ENCODE peak calls at places on chromosomes 4 and X, in five cellular contexts. One of them, this sample, is unnamed.

GRCh38 chr4:157204634-157205244 is 15.8 kb upstream of the GRIA2 start:
- DNase-seq in lower leg skin: peak
- DNase-seq in dorsolateral prefrontal cortex: no peak
- DNase-seq in SK-N-SH: peak
- DNase-seq in PC-3: peak
- DNase-seq in this sample: peak

GRCh38 chrX:13376857-13377441 is 57.1 kb upstream of the ATXN3L start:
- DNase-seq in lower leg skin: peak
- DNase-seq in PC-3: peak
- DNase-seq in dorsolateral prefrontal cortex: no peak
- DNase-seq in SK-N-SH: peak
- DNase-seq in this sample: no peak

GRCh38 chr4:147830987-147831386 is 99.1 kb downstream of the ARHGAP10 start:
- DNase-seq in PC-3: peak
- DNase-seq in dorsolateral prefrontal cortex: no peak
- DNase-seq in SK-N-SH: no peak
- DNase-seq in lower leg skin: no peak
- DNase-seq in this sample: no peak

GRCh38 chr4:66555301-66555700 is 885.0 kb upstream of the EPHA5 start:
- DNase-seq in lower leg skin: no peak
- DNase-seq in PC-3: peak
- DNase-seq in dorsolateral prefrontal cortex: no peak
- DNase-seq in SK-N-SH: no peak
- DNase-seq in this sample: no peak

GRCh38 chr4:73872331-73873108 is 3.3 kb downstream of the CXCL1 start:
- DNase-seq in SK-N-SH: no peak
- DNase-seq in lower leg skin: no peak
- DNase-seq in PC-3: peak
- DNase-seq in dorsolateral prefrontal cortex: no peak
- DNase-seq in this sample: no peak

GRCh38 chr4:26029512-26030131 is 115.6 kb downstream of the SMIM20 start:
- DNase-seq in dorsolateral prefrontal cortex: no peak
- DNase-seq in SK-N-SH: no peak
- DNase-seq in PC-3: no peak
- DNase-seq in lower leg skin: no peak
- DNase-seq in this sample: peak

GRCh38 chr4:150280081-150280950 is 202.1 kb downstream of the DCLK2 start:
- DNase-seq in SK-N-SH: no peak
- DNase-seq in lower leg skin: no peak
- DNase-seq in PC-3: peak
- DNase-seq in dorsolateral prefrontal cortex: no peak
- DNase-seq in this sample: no peak

GRCh38 chrX:97524997-97525396 is 641.3 kb downstream of the RPA4 start:
- DNase-seq in SK-N-SH: no peak
- DNase-seq in PC-3: peak
- DNase-seq in dorsolateral prefrontal cortex: no peak
- DNase-seq in lower leg skin: no peak
- DNase-seq in this sample: no peak

GRCh38 chr4:100649478-100649877 is 131.7 kb upstream of the EMCN start:
- DNase-seq in dorsolateral prefrontal cortex: no peak
- DNase-seq in SK-N-SH: peak
- DNase-seq in lower leg skin: no peak
- DNase-seq in PC-3: peak
- DNase-seq in this sample: no peak

GRCh38 chr4:81052119-81053068 is 21.9 kb downstream of the BMP3 start:
- DNase-seq in lower leg skin: no peak
- DNase-seq in dorsolateral prefrontal cortex: peak
- DNase-seq in SK-N-SH: peak
- DNase-seq in PC-3: peak
- DNase-seq in this sample: peak

GRCh38 chrX:96474357-96475125 is 210.1 kb upstream of the DIAPH2 start:
- DNase-seq in PC-3: peak
- DNase-seq in lower leg skin: no peak
- DNase-seq in SK-N-SH: no peak
- DNase-seq in dorsolateral prefrontal cortex: no peak
- DNase-seq in this sample: no peak

GRCh38 chrX:154043003-154043402 is 23.3 kb upstream of the IRAK1 start:
- DNase-seq in PC-3: no peak
- DNase-seq in dorsolateral prefrontal cortex: no peak
- DNase-seq in lower leg skin: no peak
- DNase-seq in SK-N-SH: no peak
- DNase-seq in this sample: no peak

GRCh38 chrX:70132244-70132643 is 1.0 kb upstream of the IGBP1 start:
- DNase-seq in lower leg skin: no peak
- DNase-seq in SK-N-SH: no peak
- DNase-seq in PC-3: peak
- DNase-seq in dorsolateral prefrontal cortex: no peak
- DNase-seq in this sample: no peak

GRCh38 chr4:102675142-102675541 is 85.6 kb downstream of the MANBA start:
- DNase-seq in dorsolateral prefrontal cortex: no peak
- DNase-seq in lower leg skin: no peak
- DNase-seq in SK-N-SH: no peak
- DNase-seq in PC-3: no peak
- DNase-seq in this sample: no peak

GRCh38 chrX:40012039-40012799 is 85.5 kb downstream of the BCOR start:
- DNase-seq in dorsolateral prefrontal cortex: no peak
- DNase-seq in SK-N-SH: no peak
- DNase-seq in PC-3: peak
- DNase-seq in lower leg skin: no peak
- DNase-seq in this sample: peak

GRCh38 chr4:26611879-26612278 is 28.0 kb downstream of the TBC1D19 start:
- DNase-seq in PC-3: no peak
- DNase-seq in SK-N-SH: no peak
- DNase-seq in lower leg skin: no peak
- DNase-seq in dorsolateral prefrontal cortex: no peak
- DNase-seq in this sample: no peak

GRCh38 chr4:113978561-113979156 is 788 bp downstream of the ARSJ start:
- DNase-seq in lower leg skin: peak
- DNase-seq in PC-3: peak
- DNase-seq in dorsolateral prefrontal cortex: no peak
- DNase-seq in SK-N-SH: peak
- DNase-seq in this sample: peak

This sample was measured in H9.